ENCODE peak calls at places on chromosome 6, in ten cellular contexts. One of them, this sample, is unnamed.

GRCh38 chr6:160138839-160139419 is 17.3 kb downstream of the SLC22A1 start:
- DNase-seq in choroid plexus epithelial cell: no peak
- DNase-seq in adrenal gland: no peak
- DNase-seq in prostate gland: no peak
- DNase-seq in lower leg skin: peak
- DNase-seq in AG04450: no peak
- DNase-seq in AG10803: no peak
- DNase-seq in IMR-90: no peak
- DNase-seq in A549: no peak
- DNase-seq in astrocyte of the cerebellum: no peak
- DNase-seq in this sample: no peak

GRCh38 chr6:158894192-158894591 is 75.0 kb upstream of the EZR start:
- DNase-seq in choroid plexus epithelial cell: peak
- DNase-seq in adrenal gland: no peak
- DNase-seq in prostate gland: no peak
- DNase-seq in lower leg skin: no peak
- DNase-seq in AG04450: peak
- DNase-seq in AG10803: peak
- DNase-seq in IMR-90: peak
- DNase-seq in A549: peak
- DNase-seq in astrocyte of the cerebellum: peak
- DNase-seq in this sample: peak

GRCh38 chr6:14499804-14500203 is 382.2 kb downstream of the CD83 start:
- DNase-seq in choroid plexus epithelial cell: peak
- DNase-seq in adrenal gland: no peak
- DNase-seq in prostate gland: no peak
- DNase-seq in lower leg skin: no peak
- DNase-seq in AG04450: peak
- DNase-seq in AG10803: peak
- DNase-seq in IMR-90: peak
- DNase-seq in A549: no peak
- DNase-seq in astrocyte of the cerebellum: peak
- DNase-seq in this sample: peak

GRCh38 chr6:79377047-79377446 is 142.6 kb upstream of the HMGN3 start:
- DNase-seq in choroid plexus epithelial cell: peak
- DNase-seq in adrenal gland: no peak
- DNase-seq in prostate gland: no peak
- DNase-seq in lower leg skin: no peak
- DNase-seq in AG04450: no peak
- DNase-seq in AG10803: no peak
- DNase-seq in IMR-90: no peak
- DNase-seq in A549: no peak
- DNase-seq in astrocyte of the cerebellum: no peak
- DNase-seq in this sample: no peak

GRCh38 chr6:109496036-109496761 is 13.2 kb upstream of the ZBTB24 start:
- DNase-seq in choroid plexus epithelial cell: no peak
- DNase-seq in adrenal gland: no peak
- DNase-seq in prostate gland: no peak
- DNase-seq in lower leg skin: no peak
- DNase-seq in AG04450: no peak
- DNase-seq in AG10803: peak
- DNase-seq in IMR-90: no peak
- DNase-seq in A549: no peak
- DNase-seq in astrocyte of the cerebellum: no peak
- DNase-seq in this sample: no peak

GRCh38 chr6:1144842-1145755 is 166.8 kb upstream of the FOXQ1 start:
- DNase-seq in choroid plexus epithelial cell: peak
- DNase-seq in adrenal gland: no peak
- DNase-seq in prostate gland: no peak
- DNase-seq in lower leg skin: no peak
- DNase-seq in AG04450: peak
- DNase-seq in AG10803: peak
- DNase-seq in IMR-90: peak
- DNase-seq in A549: no peak
- DNase-seq in astrocyte of the cerebellum: peak
- DNase-seq in this sample: peak

GRCh38 chr6:108837236-108837971 is 10.8 kb upstream of the ARMC2 start:
- DNase-seq in choroid plexus epithelial cell: peak
- DNase-seq in adrenal gland: no peak
- DNase-seq in prostate gland: no peak
- DNase-seq in lower leg skin: no peak
- DNase-seq in AG04450: no peak
- DNase-seq in AG10803: peak
- DNase-seq in IMR-90: peak
- DNase-seq in A549: no peak
- DNase-seq in astrocyte of the cerebellum: no peak
- DNase-seq in this sample: no peak

GRCh38 chr6:159969921-159970320 is 1.0 kb downstream of the IGF2R start:
- DNase-seq in choroid plexus epithelial cell: peak
- DNase-seq in adrenal gland: peak
- DNase-seq in prostate gland: peak
- DNase-seq in lower leg skin: peak
- DNase-seq in AG04450: no peak
- DNase-seq in AG10803: peak
- DNase-seq in IMR-90: peak
- DNase-seq in A549: peak
- DNase-seq in astrocyte of the cerebellum: no peak
- DNase-seq in this sample: no peak

GRCh38 chr6:115271001-115271400 is 789.7 kb downstream of the FRK start:
- DNase-seq in choroid plexus epithelial cell: no peak
- DNase-seq in adrenal gland: no peak
- DNase-seq in prostate gland: no peak
- DNase-seq in lower leg skin: no peak
- DNase-seq in AG04450: no peak
- DNase-seq in AG10803: no peak
- DNase-seq in IMR-90: no peak
- DNase-seq in A549: no peak
- DNase-seq in astrocyte of the cerebellum: no peak
- DNase-seq in this sample: no peak

GRCh38 chr6:15421945-15422733 is 176.3 kb downstream of the JARID2 start:
- DNase-seq in choroid plexus epithelial cell: no peak
- DNase-seq in adrenal gland: no peak
- DNase-seq in prostate gland: no peak
- DNase-seq in lower leg skin: no peak
- DNase-seq in AG04450: no peak
- DNase-seq in AG10803: no peak
- DNase-seq in IMR-90: no peak
- DNase-seq in A549: no peak
- DNase-seq in astrocyte of the cerebellum: no peak
- DNase-seq in this sample: no peak

GRCh38 chr6:90401933-90402830 is 105.5 kb upstream of the BACH2 start:
- DNase-seq in choroid plexus epithelial cell: no peak
- DNase-seq in adrenal gland: no peak
- DNase-seq in prostate gland: no peak
- DNase-seq in lower leg skin: no peak
- DNase-seq in AG04450: no peak
- DNase-seq in AG10803: no peak
- DNase-seq in IMR-90: peak
- DNase-seq in A549: no peak
- DNase-seq in astrocyte of the cerebellum: no peak
- DNase-seq in this sample: no peak

GRCh38 chr6:157728183-157728881 is 94.7 kb upstream of the SNX9 start:
- DNase-seq in choroid plexus epithelial cell: no peak
- DNase-seq in adrenal gland: no peak
- DNase-seq in prostate gland: no peak
- DNase-seq in lower leg skin: no peak
- DNase-seq in AG04450: no peak
- DNase-seq in AG10803: no peak
- DNase-seq in IMR-90: no peak
- DNase-seq in A549: no peak
- DNase-seq in astrocyte of the cerebellum: no peak
- DNase-seq in this sample: no peak

GRCh38 chr6:3280866-3281465 is 22.2 kb downstream of the PSMG4 start:
- DNase-seq in choroid plexus epithelial cell: peak
- DNase-seq in adrenal gland: no peak
- DNase-seq in prostate gland: no peak
- DNase-seq in lower leg skin: no peak
- DNase-seq in AG04450: no peak
- DNase-seq in AG10803: peak
- DNase-seq in IMR-90: peak
- DNase-seq in A549: no peak
- DNase-seq in astrocyte of the cerebellum: no peak
- DNase-seq in this sample: no peak

GRCh38 chr6:141165012-141165411 is 967.7 kb upstream of the GJE1 start:
- DNase-seq in choroid plexus epithelial cell: no peak
- DNase-seq in adrenal gland: no peak
- DNase-seq in prostate gland: no peak
- DNase-seq in lower leg skin: no peak
- DNase-seq in AG04450: no peak
- DNase-seq in AG10803: no peak
- DNase-seq in IMR-90: no peak
- DNase-seq in A549: no peak
- DNase-seq in astrocyte of the cerebellum: no peak
- DNase-seq in this sample: no peak

DNA sequence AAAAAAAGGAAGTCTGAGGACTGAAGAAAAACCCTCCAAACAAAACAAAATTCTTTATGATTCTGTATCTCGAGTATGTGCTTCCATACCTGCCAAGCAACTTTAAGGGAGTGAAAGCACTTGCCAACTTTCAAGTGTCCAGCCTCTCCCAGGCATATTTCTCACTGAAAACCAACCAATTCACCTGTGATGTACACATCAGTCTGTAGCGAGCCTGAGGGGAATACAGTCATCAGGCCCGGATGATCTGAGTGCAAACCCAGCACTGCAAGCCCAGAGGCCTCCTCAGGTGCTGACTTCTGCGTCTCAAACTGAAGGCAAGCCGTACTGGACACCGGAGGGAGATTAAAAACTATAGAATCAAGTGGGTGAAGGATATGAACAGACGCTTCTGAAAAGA is 164.7 kb upstream of the NT5E start:
- DNase-seq in choroid plexus epithelial cell: no peak
- DNase-seq in adrenal gland: no peak
- DNase-seq in prostate gland: no peak
- DNase-seq in lower leg skin: no peak
- DNase-seq in AG04450: no peak
- DNase-seq in AG10803: no peak
- DNase-seq in IMR-90: no peak
- DNase-seq in A549: no peak
- DNase-seq in astrocyte of the cerebellum: no peak
- DNase-seq in this sample: no peak
- TF ChIP-seq CTCF in choroid plexus epithelial cell: no peak
- TF ChIP-seq CTCF in adrenal gland: no peak
- TF ChIP-seq CTCF in prostate gland: no peak
- TF ChIP-seq CTCF in lower leg skin: no peak
- TF ChIP-seq CTCF in AG04450: no peak
- TF ChIP-seq CTCF in AG10803: no peak
- TF ChIP-seq CTCF in IMR-90: no peak
- TF ChIP-seq CTCF in A549: no peak
- TF ChIP-seq CTCF in astrocyte of the cerebellum: no peak
- TF ChIP-seq CTCF in this sample: no peak

DNA sequence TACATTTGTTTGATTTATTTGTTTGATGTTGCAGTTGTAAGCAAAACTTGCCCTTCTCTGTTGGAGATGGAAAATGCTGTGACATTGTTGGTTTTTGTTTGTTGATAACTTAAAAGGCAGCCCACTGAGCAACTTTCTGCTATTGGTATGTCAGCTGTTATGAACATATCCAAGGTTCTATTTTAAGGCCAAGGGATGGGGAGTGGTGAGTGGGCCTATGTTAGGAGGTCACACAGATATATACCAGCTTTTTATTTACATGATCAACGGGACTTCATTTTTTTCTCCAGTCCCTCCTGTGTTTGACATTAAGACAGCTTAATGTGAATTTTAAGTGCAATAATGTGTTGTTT is 5.8 kb downstream of the QKI start:
- DNase-seq in choroid plexus epithelial cell: peak
- DNase-seq in adrenal gland: no peak
- DNase-seq in prostate gland: no peak
- DNase-seq in lower leg skin: no peak
- DNase-seq in AG04450: no peak
- DNase-seq in AG10803: no peak
- DNase-seq in IMR-90: no peak
- DNase-seq in A549: no peak
- DNase-seq in astrocyte of the cerebellum: no peak
- DNase-seq in this sample: no peak
- H3K4me3 ChIP-seq in choroid plexus epithelial cell: peak
- H3K4me3 ChIP-seq in adrenal gland: no peak
- H3K4me3 ChIP-seq in prostate gland: no peak
- H3K4me3 ChIP-seq in lower leg skin: no peak
- H3K4me3 ChIP-seq in AG04450: peak
- H3K4me3 ChIP-seq in AG10803: peak
- H3K4me3 ChIP-seq in IMR-90: no peak
- H3K4me3 ChIP-seq in A549: no peak
- H3K4me3 ChIP-seq in astrocyte of the cerebellum: peak
- H3K4me3 ChIP-seq in this sample: no peak

GRCh38 chr6:17589402-17590116 is 10.5 kb upstream of the FAM8A1 start:
- DNase-seq in choroid plexus epithelial cell: peak
- DNase-seq in adrenal gland: no peak
- DNase-seq in prostate gland: no peak
- DNase-seq in lower leg skin: no peak
- DNase-seq in AG04450: peak
- DNase-seq in AG10803: peak
- DNase-seq in IMR-90: peak
- DNase-seq in A549: peak
- DNase-seq in astrocyte of the cerebellum: peak
- DNase-seq in this sample: no peak
- TF ChIP-seq CTCF in choroid plexus epithelial cell: peak
- TF ChIP-seq CTCF in adrenal gland: no peak
- TF ChIP-seq CTCF in prostate gland: no peak
- TF ChIP-seq CTCF in lower leg skin: no peak
- TF ChIP-seq CTCF in AG04450: no peak
- TF ChIP-seq CTCF in AG10803: peak
- TF ChIP-seq CTCF in IMR-90: peak
- TF ChIP-seq CTCF in A549: peak
- TF ChIP-seq CTCF in astrocyte of the cerebellum: peak
- TF ChIP-seq CTCF in this sample: peak

GRCh38 chr6:148998704-148999103 is 251.9 kb downstream of the UST start:
- DNase-seq in choroid plexus epithelial cell: peak
- DNase-seq in adrenal gland: no peak
- DNase-seq in prostate gland: no peak
- DNase-seq in lower leg skin: no peak
- DNase-seq in AG04450: no peak
- DNase-seq in AG10803: peak
- DNase-seq in IMR-90: no peak
- DNase-seq in A549: no peak
- DNase-seq in astrocyte of the cerebellum: no peak
- DNase-seq in this sample: no peak

GRCh38 chr6:148999921-149000589 is 253.2 kb downstream of the UST start:
- DNase-seq in choroid plexus epithelial cell: peak
- DNase-seq in adrenal gland: peak
- DNase-seq in prostate gland: no peak
- DNase-seq in lower leg skin: no peak
- DNase-seq in AG04450: no peak
- DNase-seq in AG10803: peak
- DNase-seq in IMR-90: peak
- DNase-seq in A549: no peak
- DNase-seq in astrocyte of the cerebellum: peak
- DNase-seq in this sample: no peak

GRCh38 chr6:149001422-149001821 is 254.6 kb downstream of the UST start:
- DNase-seq in choroid plexus epithelial cell: no peak
- DNase-seq in adrenal gland: no peak
- DNase-seq in prostate gland: no peak
- DNase-seq in lower leg skin: no peak
- DNase-seq in AG04450: no peak
- DNase-seq in AG10803: no peak
- DNase-seq in IMR-90: no peak
- DNase-seq in A549: no peak
- DNase-seq in astrocyte of the cerebellum: no peak
- DNase-seq in this sample: no peak

GRCh38 chr6:148997863-148998262 is 251.0 kb downstream of the UST start:
- DNase-seq in choroid plexus epithelial cell: peak
- DNase-seq in adrenal gland: no peak
- DNase-seq in prostate gland: no peak
- DNase-seq in lower leg skin: no peak
- DNase-seq in AG04450: no peak
- DNase-seq in AG10803: peak
- DNase-seq in IMR-90: peak
- DNase-seq in A549: no peak
- DNase-seq in astrocyte of the cerebellum: peak
- DNase-seq in this sample: peak

GRCh38 chr6:148999501-148999900 is 252.7 kb downstream of the UST start:
- DNase-seq in choroid plexus epithelial cell: peak
- DNase-seq in adrenal gland: no peak
- DNase-seq in prostate gland: no peak
- DNase-seq in lower leg skin: no peak
- DNase-seq in AG04450: no peak
- DNase-seq in AG10803: peak
- DNase-seq in IMR-90: peak
- DNase-seq in A549: no peak
- DNase-seq in astrocyte of the cerebellum: no peak
- DNase-seq in this sample: no peak
- H3K4me3 ChIP-seq in choroid plexus epithelial cell: no peak
- H3K4me3 ChIP-seq in adrenal gland: no peak
- H3K4me3 ChIP-seq in prostate gland: no peak
- H3K4me3 ChIP-seq in lower leg skin: no peak
- H3K4me3 ChIP-seq in AG04450: no peak
- H3K4me3 ChIP-seq in AG10803: no peak
- H3K4me3 ChIP-seq in IMR-90: no peak
- H3K4me3 ChIP-seq in A549: no peak
- H3K4me3 ChIP-seq in astrocyte of the cerebellum: no peak
- H3K4me3 ChIP-seq in this sample: no peak